ENCODE peak calls at places on chromosomes 5 and 9, in eight cellular contexts. E is vagina, R is hepatocyte, V is PC-9, G is uterus, F is lower lobe of right lung, B is pancreas, U is PC-3. H is an unnamed sample.

GRCh38 chr5:114448496-114448895 is 86.6 kb downstream of the KCNN2 start:
- DNase-seq in V (no peak), R (no peak), U (no peak), E (no peak), B (no peak), F (no peak), G (no peak), H (no peak)

GRCh38 chr5:90169078-90169477 is 240.5 kb downstream of the CETN3 start:
- DNase-seq in G (no peak), R (no peak), U (no peak), E (no peak), F (peak), B (no peak), V (no peak), H (no peak)

GRCh38 chr5:54302267-54302687 is 8.1 kb downstream of the ARL15 start:
- DNase-seq in B (no peak), G (no peak), U (no peak), E (no peak), V (no peak), F (no peak), R (no peak), H (peak)

GRCh38 chr5:96714951-96715451 is 52.8 kb downstream of the CAST start:
- DNase-seq in E (no peak), F (peak), R (peak), B (peak), G (peak), V (peak), U (peak), H (peak)

GRCh38 chr5:172370237-172370640 is 84.1 kb downstream of the SH3PXD2B start:
- DNase-seq in R (no peak), B (no peak), U (no peak), G (no peak), F (no peak), V (no peak), E (no peak), H (no peak)

GRCh38 chr5:175856408-175856807 is 15.0 kb upstream of the CPLX2 start:
- DNase-seq in V (no peak), E (no peak), G (no peak), U (no peak), F (no peak), B (no peak), R (no peak), H (no peak)

GRCh38 chr9:119968837-119969707 is 599.8 kb upstream of the BRINP1 start:
- DNase-seq in E (no peak), B (peak), G (peak), R (peak), U (peak), V (no peak), F (peak), H (no peak)

GRCh38 chr9:109640232-109641078 is 139.5 kb upstream of the PALM2AKAP2 start:
- DNase-seq in U (peak), B (peak), E (no peak), F (peak), R (peak), V (peak), G (peak), H (no peak)

GRCh38 chr9:101311759-101312420 is 72.9 kb downstream of the BAAT start:
- DNase-seq in R (peak), E (no peak), F (no peak), V (peak), G (no peak), U (peak), B (no peak), H (peak)

GRCh38 chr5:154038241-154038603 is 488 bp downstream of the FAM114A2 start:
- DNase-seq in R (peak), B (peak), E (no peak), U (peak), F (no peak), V (no peak), G (peak), H (no peak)

GRCh38 chr5:134649163-134649916 is 755 bp downstream of the SEC24A start:
- DNase-seq in G (peak), V (no peak), B (peak), R (peak), F (peak), U (no peak), E (no peak), H (no peak)

GRCh38 chr5:140565024-140565779 is 574 bp downstream of the SLC35A4 start:
- DNase-seq in R (no peak), G (no peak), E (no peak), V (no peak), F (no peak), B (no peak), U (peak), H (no peak)

GRCh38 chr9:129604056-129604765 is 16.7 kb downstream of the C9orf50 start:
- DNase-seq in V (no peak), E (no peak), U (no peak), R (no peak), G (no peak), B (no peak), F (peak), H (no peak)

GRCh38 chr9:129608561-129609481 is 12.1 kb downstream of the C9orf50 start:
- DNase-seq in G (no peak), F (no peak), E (no peak), V (no peak), R (peak), U (no peak), B (no peak), H (no peak)

GRCh38 chr9:129607026-129607397 is 13.9 kb downstream of the C9orf50 start:
- DNase-seq in F (peak), G (no peak), E (no peak), B (no peak), V (no peak), R (no peak), U (no peak), H (no peak)

GRCh38 chr9:129604766-129605163 is 16.1 kb downstream of the C9orf50 start:
- DNase-seq in G (no peak), B (no peak), V (no peak), E (no peak), F (peak), R (no peak), U (peak), H (no peak)

DNA sequence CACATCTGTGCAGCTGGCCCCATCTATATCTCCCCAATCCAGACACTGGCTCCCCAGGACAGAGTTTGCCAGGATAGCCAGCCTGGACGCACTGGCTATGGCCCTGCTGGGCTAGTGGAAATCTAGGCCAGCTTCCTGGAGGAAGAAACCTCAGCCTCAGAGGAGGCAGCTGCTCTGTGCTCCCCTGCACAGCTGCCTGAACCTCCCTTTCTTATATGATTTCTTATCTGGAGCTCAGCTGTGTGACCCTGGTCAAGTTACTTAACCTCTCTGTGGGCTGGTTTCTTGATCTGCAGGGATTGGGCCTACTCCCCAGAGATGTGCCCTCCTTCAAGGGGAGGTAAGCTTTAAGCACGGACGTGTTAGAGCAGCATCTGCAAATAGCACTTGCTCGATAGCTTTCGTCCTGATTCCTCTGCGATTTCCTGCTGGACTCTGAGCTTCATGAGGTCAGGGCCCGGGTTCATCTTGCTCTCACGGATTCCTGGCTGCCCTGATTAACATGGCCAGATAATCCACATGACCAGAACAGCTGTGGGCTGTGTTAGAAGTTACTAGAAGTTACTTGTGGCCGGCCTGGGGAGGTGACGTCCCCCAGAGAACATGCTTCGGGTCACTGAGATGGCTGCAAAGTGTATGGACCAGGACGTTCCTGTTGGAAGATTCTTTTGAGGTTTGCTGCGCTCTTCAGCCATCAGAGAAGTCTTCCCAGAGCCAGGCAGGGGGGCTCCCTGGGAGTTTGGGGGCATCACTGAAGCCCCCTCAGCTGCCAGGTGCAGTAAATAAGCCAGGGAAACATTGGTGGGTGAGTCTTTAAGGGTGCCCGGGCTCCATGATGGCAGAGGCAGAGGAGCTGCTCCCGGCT is 14.5 kb downstream of the C9orf50 start:
- DNase-seq in E (no peak), R (no peak), B (no peak), G (no peak), U (no peak), V (no peak), F (no peak), H (no peak)
- H3K27ac ChIP-seq in E (peak), R (peak), B (no peak), G (peak), U (no peak), V (no peak), F (peak), H (peak)

GRCh38 chr9:14910178-14910805 is at the start of gene FREM1:
- DNase-seq in F (no peak), R (peak), B (peak), E (no peak), V (no peak), G (peak), U (no peak), H (no peak)
- H3K27ac ChIP-seq in F (peak), R (peak), B (peak), E (peak), V (no peak), G (peak), U (no peak), H (no peak)

GRCh38 chr9:16870606-16871357 is at the start of gene BNC2:
- DNase-seq in R (peak), U (peak), B (peak), E (no peak), F (peak), G (peak), V (no peak), H (no peak)
- H3K27ac ChIP-seq in R (peak), U (peak), B (no peak), E (peak), F (peak), G (peak), V (no peak), H (no peak)

GRCh38 chr9:129673602-129674001 is 8.2 kb downstream of the PRRX2 start:
- DNase-seq in V (no peak), E (no peak), G (no peak), F (no peak), U (no peak), R (no peak), B (no peak), H (no peak)

GRCh38 chr9:129669946-129670345 is 4.5 kb downstream of the PRRX2 start:
- DNase-seq in U (no peak), R (no peak), E (no peak), F (no peak), G (no peak), B (no peak), V (no peak), H (no peak)

GRCh38 chr9:129672702-129673101 is 7.3 kb downstream of the PRRX2 start:
- DNase-seq in E (no peak), B (no peak), G (no peak), R (no peak), U (no peak), V (no peak), F (no peak), H (no peak)

GRCh38 chr9:129671065-129671464 is 5.6 kb downstream of the PRRX2 start:
- DNase-seq in U (no peak), V (no peak), R (no peak), F (no peak), E (no peak), B (no peak), G (no peak), H (no peak)

GRCh38 chr9:129671519-129671918 is 6.1 kb downstream of the PRRX2 start:
- DNase-seq in V (no peak), U (no peak), B (no peak), R (no peak), G (no peak), E (no peak), F (no peak), H (no peak)
- H3K27ac ChIP-seq in V (no peak), U (no peak), B (no peak), R (no peak), G (no peak), E (peak), F (no peak), H (no peak)

GRCh38 chr5:957730-958485 is 50.7 kb upstream of the NKD2 start:
- DNase-seq in E (no peak), V (no peak), U (peak), G (no peak), F (peak), R (no peak), B (no peak), H (no peak)

GRCh38 chr5:958701-959571 is 49.7 kb upstream of the NKD2 start:
- DNase-seq in R (no peak), V (no peak), G (peak), B (no peak), E (peak), U (peak), F (peak), H (no peak)

GRCh38 chr5:959581-960531 is 48.7 kb upstream of the NKD2 start:
- DNase-seq in U (no peak), V (no peak), G (no peak), R (no peak), E (peak), B (no peak), F (no peak), H (no peak)

GRCh38 chr5:956178-956761 is 52.3 kb upstream of the NKD2 start:
- DNase-seq in V (no peak), R (no peak), B (no peak), U (no peak), E (no peak), F (no peak), G (no peak), H (no peak)

DNA sequence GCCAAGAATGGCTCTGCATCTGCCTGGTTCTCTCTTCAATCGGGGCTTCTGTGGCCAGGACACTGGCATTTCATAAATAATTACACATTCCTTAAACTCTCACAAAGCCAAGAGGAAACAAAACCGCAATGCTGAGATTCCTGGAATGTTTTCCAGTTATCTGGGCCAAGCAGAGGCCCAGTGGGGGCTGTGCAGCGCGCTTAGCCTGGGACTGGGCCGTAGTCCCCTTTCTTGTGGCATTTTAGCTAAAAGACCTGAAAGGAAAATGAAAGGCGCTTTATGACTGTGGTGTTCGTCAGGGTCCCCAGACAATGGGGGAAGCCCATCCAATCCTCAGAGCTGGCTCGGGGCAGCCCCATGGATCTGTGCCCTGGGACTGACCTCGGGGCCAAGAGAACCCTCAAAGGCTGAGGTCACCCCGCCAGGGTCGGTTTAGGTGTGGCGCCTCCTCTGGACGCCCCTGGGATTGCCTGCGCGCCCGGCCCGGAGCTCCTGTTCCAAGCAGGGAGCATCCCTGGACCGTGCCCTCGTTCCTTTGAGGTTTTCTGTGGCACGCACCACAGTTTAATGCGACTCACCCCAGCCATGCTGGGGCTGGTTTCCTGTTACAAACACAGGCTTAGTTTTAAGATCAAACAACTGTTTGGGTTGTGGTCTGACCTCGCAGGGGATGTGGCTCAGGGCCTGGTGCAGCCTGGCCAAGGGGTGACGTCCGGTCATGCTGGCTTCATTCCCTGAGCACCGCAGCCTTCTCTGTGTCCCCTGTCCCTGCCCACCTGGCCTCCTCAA is 51.5 kb upstream of the NKD2 start:
- DNase-seq in E (no peak), U (peak), V (peak), G (no peak), B (no peak), R (peak), F (no peak), H (no peak)
- H3K27ac ChIP-seq in E (no peak), U (peak), V (no peak), G (no peak), B (peak), R (peak), F (peak), H (no peak)

DNA sequence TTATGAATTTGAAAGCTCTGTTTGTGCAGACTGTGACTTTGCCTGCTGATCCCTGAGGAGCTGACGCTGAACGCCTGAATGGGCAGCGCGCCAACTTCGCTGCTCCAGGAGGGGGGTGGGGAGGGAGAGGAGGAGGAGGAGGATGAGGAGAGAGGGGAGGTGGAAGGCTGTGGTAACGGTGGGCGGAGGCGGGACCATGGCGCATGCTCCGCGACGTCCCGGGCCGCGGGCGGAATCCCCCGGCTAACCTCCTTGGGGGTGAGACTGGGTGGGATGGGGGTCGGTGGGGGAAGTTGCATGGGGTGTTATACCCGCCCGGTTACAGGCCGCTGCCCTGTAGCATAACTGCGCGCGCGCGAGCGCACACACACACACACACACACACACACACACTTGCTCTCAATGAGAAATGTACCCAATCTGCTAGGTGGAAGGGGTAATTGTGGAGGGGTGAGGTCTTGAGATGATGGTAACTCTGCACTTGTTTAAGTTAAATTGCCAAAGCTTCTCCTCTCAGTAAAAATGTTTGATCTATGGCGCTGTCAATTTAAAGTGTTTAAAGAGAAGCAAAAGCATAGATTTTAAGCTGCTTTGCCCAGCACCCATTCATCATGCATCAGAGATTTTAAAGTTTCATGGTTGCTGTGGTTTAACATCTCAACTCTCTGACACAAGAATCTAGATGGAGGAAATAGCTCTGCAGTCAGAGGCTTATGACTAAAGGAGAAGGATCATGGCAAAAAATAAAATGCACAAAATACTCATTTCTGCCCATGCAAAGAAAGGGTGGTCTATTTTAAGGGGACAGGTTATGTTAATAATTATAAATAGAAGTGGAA is 76.6 kb upstream of the TBCA start:
- DNase-seq in R (peak), G (peak), U (no peak), B (peak), V (no peak), E (no peak), F (no peak), H (no peak)
- H3K27ac ChIP-seq in R (peak), G (no peak), U (no peak), B (no peak), V (no peak), E (no peak), F (no peak), H (no peak)

H was measured in epithelial cell of prostate.